ENCODE peak calls at places on chromosomes 7 and 10, in five cellular contexts. One of them, this sample, is unnamed.
A peak's percentile ranks its signal among the peaks of the same experiment; 100 is the strongest.

GRCh38 chr10:132889556-132889955 is 52.8 kb downstream of the CFAP46 start:
- DNase-seq in kidney epithelial cell: no peak
- DNase-seq in cardiac muscle cell: no peak
- DNase-seq in HFF-Myc: no peak
- DNase-seq in brain microvascular endothelial cell: no peak
- DNase-seq in this sample: no peak

GRCh38 chr10:69636626-69637550 is 6.8 kb downstream of the FAM241B start:
- DNase-seq in kidney epithelial cell: no peak
- DNase-seq in cardiac muscle cell: no peak
- DNase-seq in HFF-Myc: no peak
- DNase-seq in brain microvascular endothelial cell: no peak
- DNase-seq in this sample: peak; percentile 38

GRCh38 chr10:50951451-50951850 is 66.0 kb upstream of the A1CF start:
- DNase-seq in brain microvascular endothelial cell: no peak
- DNase-seq in cardiac muscle cell: no peak
- DNase-seq in HFF-Myc: no peak
- DNase-seq in kidney epithelial cell: no peak
- DNase-seq in this sample: no peak

GRCh38 chr10:8193546-8193945 is 139.1 kb downstream of the GATA3 start:
- DNase-seq in brain microvascular endothelial cell: no peak
- DNase-seq in HFF-Myc: no peak
- DNase-seq in cardiac muscle cell: no peak
- DNase-seq in kidney epithelial cell: peak; percentile 9
- DNase-seq in this sample: no peak

GRCh38 chr7:85554294-85554877 is 367.5 kb upstream of the SEMA3D start:
- DNase-seq in kidney epithelial cell: peak; percentile 77
- DNase-seq in HFF-Myc: peak; percentile 67
- DNase-seq in cardiac muscle cell: peak; percentile 70
- DNase-seq in brain microvascular endothelial cell: peak; percentile 73
- DNase-seq in this sample: no peak

GRCh38 chr7:128217972-128218652 is 23.0 kb upstream of the LEP start:
- DNase-seq in HFF-Myc: no peak
- DNase-seq in cardiac muscle cell: no peak
- DNase-seq in kidney epithelial cell: no peak
- DNase-seq in brain microvascular endothelial cell: no peak
- DNase-seq in this sample: no peak

GRCh38 chr7:141646826-141647480 is 55.0 kb downstream of the DENND11 start:
- DNase-seq in HFF-Myc: no peak
- DNase-seq in cardiac muscle cell: no peak
- DNase-seq in kidney epithelial cell: no peak
- DNase-seq in brain microvascular endothelial cell: no peak
- DNase-seq in this sample: no peak

GRCh38 chr10:85548038-85548437 is 818.6 kb downstream of the GRID1 start:
- DNase-seq in cardiac muscle cell: peak; percentile 57
- DNase-seq in HFF-Myc: peak; percentile 4
- DNase-seq in brain microvascular endothelial cell: peak; percentile 41
- DNase-seq in kidney epithelial cell: no peak
- DNase-seq in this sample: peak; percentile 1

GRCh38 chr7:26618458-26618857 is 245.9 kb downstream of the SKAP2 start:
- DNase-seq in brain microvascular endothelial cell: no peak
- DNase-seq in HFF-Myc: no peak
- DNase-seq in cardiac muscle cell: no peak
- DNase-seq in kidney epithelial cell: no peak
- DNase-seq in this sample: no peak

GRCh38 chr10:28842321-28842720 is 165.0 kb downstream of the BAMBI start:
- DNase-seq in kidney epithelial cell: peak; percentile 49
- DNase-seq in cardiac muscle cell: no peak
- DNase-seq in brain microvascular endothelial cell: peak; percentile 87
- DNase-seq in HFF-Myc: no peak
- DNase-seq in this sample: no peak

GRCh38 chr7:138980575-138981285 is 459 bp downstream of the KIAA1549 start:
- DNase-seq in cardiac muscle cell: no peak
- DNase-seq in brain microvascular endothelial cell: no peak
- DNase-seq in kidney epithelial cell: no peak
- DNase-seq in HFF-Myc: no peak
- DNase-seq in this sample: peak; percentile 80

GRCh38 chr7:115844857-115845256 is 185.7 kb downstream of the TFEC start:
- DNase-seq in cardiac muscle cell: no peak
- DNase-seq in brain microvascular endothelial cell: peak; percentile 28
- DNase-seq in kidney epithelial cell: no peak
- DNase-seq in HFF-Myc: no peak
- DNase-seq in this sample: no peak

GRCh38 chr7:77979219-77979618 is 180.6 kb downstream of the PHTF2 start:
- DNase-seq in cardiac muscle cell: no peak
- DNase-seq in HFF-Myc: no peak
- DNase-seq in brain microvascular endothelial cell: no peak
- DNase-seq in kidney epithelial cell: no peak
- DNase-seq in this sample: no peak

GRCh38 chr10:5091196-5091595 is 3.0 kb upstream of the AKR1C3 start:
- DNase-seq in HFF-Myc: no peak
- DNase-seq in cardiac muscle cell: no peak
- DNase-seq in kidney epithelial cell: no peak
- DNase-seq in brain microvascular endothelial cell: no peak
- DNase-seq in this sample: no peak

GRCh38 chr7:98520356-98520932 is 96.6 kb upstream of the NPTX2 start:
- DNase-seq in HFF-Myc: no peak
- DNase-seq in cardiac muscle cell: no peak
- DNase-seq in brain microvascular endothelial cell: no peak
- DNase-seq in kidney epithelial cell: no peak
- DNase-seq in this sample: no peak

GRCh38 chr7:154409703-154410311 is 357.6 kb downstream of the DPP6 start:
- DNase-seq in HFF-Myc: no peak
- DNase-seq in brain microvascular endothelial cell: no peak
- DNase-seq in kidney epithelial cell: no peak
- DNase-seq in cardiac muscle cell: peak; percentile 87
- DNase-seq in this sample: no peak

GRCh38 chr7:5532520-5533335 is 109.1 kb upstream of the TNRC18 start:
- DNase-seq in brain microvascular endothelial cell: no peak
- DNase-seq in HFF-Myc: no peak
- DNase-seq in cardiac muscle cell: peak; percentile 45
- DNase-seq in kidney epithelial cell: no peak
- DNase-seq in this sample: peak; percentile 88

GRCh38 chr10:85593226-85593625 is 773.4 kb downstream of the GRID1 start:
- DNase-seq in kidney epithelial cell: no peak
- DNase-seq in brain microvascular endothelial cell: no peak
- DNase-seq in HFF-Myc: no peak
- DNase-seq in cardiac muscle cell: no peak
- DNase-seq in this sample: no peak

GRCh38 chr7:17185690-17186070 is 112.8 kb upstream of the AHR start:
- DNase-seq in kidney epithelial cell: no peak
- DNase-seq in cardiac muscle cell: no peak
- DNase-seq in HFF-Myc: peak; percentile 49
- DNase-seq in brain microvascular endothelial cell: peak; percentile 64
- DNase-seq in this sample: peak; percentile 48

GRCh38 chr10:104989880-104990279 is 348.8 kb downstream of the SORCS3 start:
- DNase-seq in brain microvascular endothelial cell: no peak
- DNase-seq in cardiac muscle cell: no peak
- DNase-seq in HFF-Myc: no peak
- DNase-seq in kidney epithelial cell: no peak
- DNase-seq in this sample: no peak

GRCh38 chr10:125003146-125003900 is 61.4 kb downstream of the ZRANB1 start:
- DNase-seq in kidney epithelial cell: no peak
- DNase-seq in brain microvascular endothelial cell: no peak
- DNase-seq in cardiac muscle cell: no peak
- DNase-seq in HFF-Myc: no peak
- DNase-seq in this sample: peak; percentile 45

GRCh38 chr10:89163265-89163995 is 43.7 kb downstream of the CH25H start:
- DNase-seq in brain microvascular endothelial cell: no peak
- DNase-seq in kidney epithelial cell: no peak
- DNase-seq in HFF-Myc: no peak
- DNase-seq in cardiac muscle cell: no peak
- DNase-seq in this sample: peak; percentile 68

GRCh38 chr10:15344876-15345285 is 26.2 kb downstream of the FAM171A1 start:
- DNase-seq in HFF-Myc: no peak
- DNase-seq in brain microvascular endothelial cell: peak; percentile 62
- DNase-seq in kidney epithelial cell: no peak
- DNase-seq in cardiac muscle cell: no peak
- DNase-seq in this sample: no peak

GRCh38 chr10:133309111-133309719 is 501 bp downstream of the ZNF511 start:
- DNase-seq in cardiac muscle cell: peak; percentile 93
- DNase-seq in kidney epithelial cell: no peak
- DNase-seq in brain microvascular endothelial cell: peak; percentile 88
- DNase-seq in HFF-Myc: no peak
- DNase-seq in this sample: peak; percentile 99

DNA sequence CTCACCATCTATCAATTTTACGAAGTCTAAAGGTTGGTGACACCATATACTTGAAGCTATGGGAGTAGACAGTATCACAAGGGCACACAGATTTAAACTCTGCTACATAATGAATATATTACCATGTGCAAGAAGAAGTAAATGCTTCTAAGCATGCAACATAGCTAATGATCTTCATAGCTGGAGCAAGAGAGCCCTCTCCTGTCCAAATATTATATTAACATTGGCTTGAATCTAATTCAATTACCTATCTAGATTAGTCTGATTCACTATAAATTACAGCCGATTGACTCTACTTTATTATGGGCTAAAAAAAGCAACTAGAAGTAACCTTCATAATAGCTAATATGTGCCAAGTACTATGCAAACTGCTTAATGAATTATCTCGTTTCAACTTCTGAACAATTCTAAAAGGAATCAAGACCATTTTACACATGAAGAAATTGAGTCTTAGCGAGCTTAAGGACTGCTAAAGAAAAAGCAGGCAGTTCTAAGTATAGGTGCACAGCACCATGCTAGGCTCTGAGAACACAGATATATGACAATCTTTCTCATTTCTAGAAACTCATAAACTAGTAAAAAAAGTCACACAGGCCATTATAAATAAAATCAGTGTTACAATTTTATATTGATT is 21.9 kb downstream of the FRA10AC1 start:
- DNase-seq in kidney epithelial cell: no peak
- DNase-seq in cardiac muscle cell: peak; percentile 39
- DNase-seq in brain microvascular endothelial cell: peak; percentile 28
- DNase-seq in HFF-Myc: no peak
- DNase-seq in this sample: peak; percentile 7
- TF ChIP-seq CTCF in kidney epithelial cell: no peak
- TF ChIP-seq CTCF in cardiac muscle cell: peak; percentile 44
- TF ChIP-seq CTCF in brain microvascular endothelial cell: peak; percentile 38
- TF ChIP-seq CTCF in HFF-Myc: no peak
- TF ChIP-seq CTCF in this sample: no peak

GRCh38 chr7:66558660-66559465 is 69.8 kb upstream of the KCTD7 start:
- DNase-seq in kidney epithelial cell: no peak
- DNase-seq in brain microvascular endothelial cell: no peak
- DNase-seq in HFF-Myc: no peak
- DNase-seq in cardiac muscle cell: no peak
- DNase-seq in this sample: peak; percentile 38
- TF ChIP-seq CTCF in kidney epithelial cell: no peak
- TF ChIP-seq CTCF in brain microvascular endothelial cell: no peak
- TF ChIP-seq CTCF in HFF-Myc: no peak
- TF ChIP-seq CTCF in cardiac muscle cell: no peak
- TF ChIP-seq CTCF in this sample: no peak

GRCh38 chr7:81822811-81823210 is 53.0 kb upstream of the HGF start:
- DNase-seq in cardiac muscle cell: no peak
- DNase-seq in kidney epithelial cell: no peak
- DNase-seq in HFF-Myc: no peak
- DNase-seq in brain microvascular endothelial cell: no peak
- DNase-seq in this sample: no peak
- TF ChIP-seq CTCF in cardiac muscle cell: no peak
- TF ChIP-seq CTCF in kidney epithelial cell: no peak
- TF ChIP-seq CTCF in HFF-Myc: no peak
- TF ChIP-seq CTCF in brain microvascular endothelial cell: no peak
- TF ChIP-seq CTCF in this sample: no peak

GRCh38 chr10:71427246-71427645 is 30.5 kb downstream of the CDH23 start:
- DNase-seq in cardiac muscle cell: no peak
- DNase-seq in HFF-Myc: no peak
- DNase-seq in brain microvascular endothelial cell: no peak
- DNase-seq in kidney epithelial cell: no peak
- DNase-seq in this sample: no peak
- TF ChIP-seq CTCF in cardiac muscle cell: no peak
- TF ChIP-seq CTCF in HFF-Myc: no peak
- TF ChIP-seq CTCF in brain microvascular endothelial cell: no peak
- TF ChIP-seq CTCF in kidney epithelial cell: no peak
- TF ChIP-seq CTCF in this sample: no peak